ENCODE peak calls at places on chromosomes 11 and 22, in eight cellular contexts. R, V, T, W, J, M, S and E are unnamed samples.

GRCh38 chr11:3894128-3894731 is 38.8 kb downstream of the STIM1 start:
- DNase-seq in J (no peak), R (peak), V (no peak), T (no peak), M (no peak), S (no peak), W (no peak), E (no peak)

GRCh38 chr22:50084085-50084484 is 1.1 kb downstream of the MLC1 start:
- DNase-seq in R (no peak), M (no peak), S (no peak), T (no peak), W (no peak), J (no peak), V (no peak), E (no peak)

GRCh38 chr11:61331636-61332035 is 1.3 kb downstream of the DDB1 start:
- DNase-seq in R (no peak), T (no peak), J (no peak), V (no peak), S (no peak), W (no peak), M (no peak), E (no peak)

GRCh38 chr11:107385361-107385982 is 72.2 kb downstream of the CWF19L2 start:
- DNase-seq in J (no peak), V (no peak), M (no peak), W (no peak), R (no peak), S (no peak), T (no peak), E (no peak)

GRCh38 chr22:45273452-45274075 is 11.2 kb upstream of the UPK3A start:
- DNase-seq in R (no peak), S (no peak), W (no peak), T (no peak), M (no peak), V (no peak), J (no peak), E (no peak)

GRCh38 chr11:1382831-1383607 is 6.7 kb upstream of the BRSK2 start:
- DNase-seq in W (peak), V (peak), R (peak), J (peak), T (peak), S (peak), M (peak), E (no peak)

GRCh38 chr11:117827521-117828511 is 3.3 kb upstream of the FXYD2 start:
- DNase-seq in W (no peak), T (no peak), V (no peak), S (no peak), J (no peak), M (no peak), R (peak), E (no peak)

GRCh38 chr11:94623120-94623735 is 56.1 kb downstream of the PIWIL4 start:
- DNase-seq in S (peak), M (peak), W (peak), V (peak), J (peak), R (peak), T (peak), E (peak)

GRCh38 chr11:2940166-2940929 is 11.1 kb upstream of the PHLDA2 start:
- DNase-seq in J (no peak), T (no peak), V (no peak), M (no peak), W (peak), S (no peak), R (no peak), E (no peak)

GRCh38 chr11:35563413-35564245 is 38.2 kb upstream of the PAMR1 start:
- DNase-seq in V (no peak), T (no peak), S (no peak), W (no peak), R (no peak), J (peak), M (no peak), E (no peak)

GRCh38 chr11:68689737-68690625 is 5.6 kb downstream of the GAL start:
- DNase-seq in M (no peak), W (no peak), J (no peak), R (no peak), V (no peak), T (no peak), S (no peak), E (no peak)

GRCh38 chr11:5891216-5891800 is 1.7 kb upstream of the OR52E5 start:
- DNase-seq in T (no peak), M (no peak), R (no peak), V (no peak), W (no peak), S (no peak), J (peak), E (no peak)

GRCh38 chr11:91996526-91996925 is 228.1 kb upstream of the FAT3 start:
- DNase-seq in V (no peak), W (no peak), J (no peak), M (no peak), T (no peak), R (no peak), S (no peak), E (no peak)

GRCh38 chr11:25327656-25328055 is 830.8 kb downstream of the LUZP2 start:
- DNase-seq in V (no peak), M (no peak), J (no peak), S (no peak), T (no peak), W (no peak), R (no peak), E (no peak)

GRCh38 chr22:32644252-32645100 is 157.0 kb upstream of the TIMP3 start:
- DNase-seq in V (peak), S (no peak), M (no peak), T (no peak), W (peak), J (peak), R (peak), E (no peak)

GRCh38 chr22:36194971-36195370 is 6.6 kb downstream of the APOL4 start:
- DNase-seq in R (peak), V (peak), W (peak), J (peak), S (peak), M (peak), T (peak), E (no peak)

GRCh38 chr22:41478473-41478872 is 9.6 kb downstream of the ACO2 start:
- DNase-seq in W (no peak), M (no peak), T (no peak), V (no peak), S (no peak), J (no peak), R (no peak), E (no peak)

GRCh38 chr22:20116376-20116950 is 559 bp downstream of the RANBP1 start:
- DNase-seq in M (no peak), S (no peak), R (peak), V (no peak), T (no peak), W (no peak), J (no peak), E (no peak)

GRCh38 chr11:2805388-2806057 is 80.1 kb downstream of the CDKN1C start:
- DNase-seq in S (no peak), M (no peak), W (no peak), J (no peak), V (no peak), T (no peak), R (no peak), E (no peak)

GRCh38 chr11:69859275-69859934 is 40.2 kb upstream of the FGF3 start:
- DNase-seq in W (no peak), R (no peak), M (no peak), V (no peak), J (no peak), S (no peak), T (no peak), E (no peak)

GRCh38 chr22:49112176-49112575 is 715.5 kb downstream of the BRD1 start:
- DNase-seq in J (no peak), S (no peak), W (no peak), V (no peak), T (no peak), R (no peak), M (no peak), E (no peak)

GRCh38 chr11:14727215-14727614 is 83.6 kb downstream of the PDE3B start:
- DNase-seq in M (no peak), T (no peak), V (no peak), R (no peak), W (no peak), J (no peak), S (no peak), E (no peak)

GRCh38 chr11:63915961-63916836 is 765 bp downstream of the RCOR2 start:
- DNase-seq in T (peak), J (peak), M (no peak), S (peak), R (peak), V (no peak), W (no peak), E (no peak)

GRCh38 chr11:47143322-47143721 is 33.4 kb downstream of the ARFGAP2 start:
- DNase-seq in J (peak), M (peak), R (peak), V (peak), W (no peak), S (no peak), T (no peak), E (no peak)

GRCh38 chr22:49210606-49211005 is 617.1 kb downstream of the BRD1 start:
- DNase-seq in M (no peak), S (no peak), T (no peak), W (no peak), R (no peak), J (no peak), V (no peak), E (no peak)

GRCh38 chr11:48101044-48101733 is 115.4 kb upstream of the OR4B1 start:
- DNase-seq in T (no peak), R (no peak), V (no peak), W (no peak), M (no peak), J (no peak), S (no peak), E (no peak)

GRCh38 chr11:27216268-27217149 is 146.5 kb downstream of the CCDC34 start:
- DNase-seq in S (peak), V (no peak), T (no peak), W (no peak), M (no peak), J (peak), R (peak), E (no peak)

GRCh38 chr11:9664276-9665171 is 647 bp downstream of the SWAP70 start:
- DNase-seq in S (peak), J (peak), M (no peak), T (no peak), W (peak), V (peak), R (peak), E (peak)

GRCh38 chr22:31753634-31754471 is at the start of gene DEPDC5:
- DNase-seq in J (peak), V (peak), R (peak), S (peak), W (peak), M (peak), T (peak), E (peak)

GRCh38 chr11:36014906-36015305 is 71.0 kb downstream of the LDLRAD3 start:
- DNase-seq in M (no peak), J (no peak), R (no peak), T (no peak), S (no peak), W (no peak), V (no peak), E (no peak)

GRCh38 chr11:3014314-3014938 is 22.3 kb upstream of the NAP1L4 start:
- DNase-seq in T (no peak), W (peak), S (no peak), M (no peak), R (no peak), V (no peak), J (no peak), E (no peak)

GRCh38 chr11:109320595-109320994 is 101.4 kb upstream of the C11orf87 start:
- DNase-seq in S (no peak), T (no peak), M (no peak), R (no peak), V (no peak), J (no peak), W (no peak), E (no peak)

GRCh38 chr22:19966908-19967750 is 25.5 kb upstream of the TXNRD2 start:
- DNase-seq in R (no peak), W (no peak), J (no peak), S (no peak), M (no peak), T (no peak), V (no peak), E (no peak)

GRCh38 chr11:95359756-95360155 is 128.8 kb upstream of the SESN3 start:
- DNase-seq in R (no peak), M (no peak), V (no peak), S (no peak), W (no peak), T (no peak), J (no peak), E (no peak)

DNA sequence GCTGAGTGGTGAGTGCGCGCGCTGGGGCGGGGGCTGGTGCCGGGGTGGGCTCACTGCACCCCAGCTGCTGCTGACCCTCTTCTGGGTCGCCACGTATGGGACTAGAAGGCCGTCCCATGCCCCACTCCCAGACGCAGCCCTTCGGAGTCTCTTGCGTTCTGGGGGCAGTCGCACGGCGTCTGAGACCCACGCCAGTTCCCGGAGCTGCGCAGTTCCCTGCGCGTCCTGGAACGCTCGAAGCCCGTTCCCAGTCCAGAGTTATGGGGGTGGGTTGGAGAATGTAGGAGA is 345 bp downstream of the LAYN start:
- DNase-seq in T (no peak), M (no peak), W (no peak), S (no peak), J (no peak), V (no peak), R (no peak), E (no peak)
- H3K27ac ChIP-seq in T (peak), M (peak), W (no peak), S (no peak), J (peak), V (peak), R (peak), E (no peak)

GRCh38 chr22:26481694-26482093 is 1.9 kb downstream of the HPS4 start:
- DNase-seq in R (no peak), M (no peak), V (no peak), T (no peak), J (no peak), W (no peak), S (no peak), E (no peak)

GRCh38 chr22:26479792-26480610 is 3.6 kb downstream of the HPS4 start:
- DNase-seq in S (no peak), W (no peak), V (peak), R (no peak), J (no peak), T (no peak), M (no peak), E (no peak)

GRCh38 chr22:26482171-26482570 is 1.4 kb downstream of the HPS4 start:
- DNase-seq in S (no peak), M (no peak), T (no peak), J (no peak), W (no peak), R (no peak), V (no peak), E (no peak)

GRCh38 chr22:26480611-26480932 is 3.0 kb downstream of the HPS4 start:
- DNase-seq in J (no peak), R (no peak), T (no peak), W (no peak), M (no peak), V (no peak), S (no peak), E (no peak)

DNA sequence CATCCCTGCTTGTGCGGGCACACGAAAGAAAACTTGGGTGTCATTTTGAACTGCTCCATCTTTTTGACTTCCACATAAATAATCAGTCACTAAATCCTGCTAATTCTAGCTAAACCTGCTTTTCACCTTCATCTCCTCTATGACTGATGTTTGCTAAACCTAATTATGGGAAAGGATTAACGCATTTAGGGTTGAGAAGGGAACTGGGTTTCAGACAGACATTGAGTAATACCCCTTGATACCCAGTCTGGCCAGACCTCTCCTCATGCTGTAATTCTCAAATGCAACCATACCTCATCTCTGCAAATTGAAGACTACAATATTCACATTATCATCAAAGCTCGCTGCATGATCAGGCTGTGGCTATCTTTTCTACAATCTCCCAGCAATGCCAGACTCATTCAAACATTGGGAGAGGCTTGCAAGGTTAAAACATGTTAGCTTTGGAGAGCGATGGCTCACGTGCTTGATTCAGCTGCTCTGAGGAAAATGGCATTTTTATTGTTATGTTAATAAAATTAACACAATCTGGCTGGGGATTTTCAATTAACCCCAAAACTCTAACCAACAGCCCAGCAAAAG is 2.4 kb downstream of the HPS4 start:
- DNase-seq in M (no peak), W (no peak), V (no peak), R (no peak), S (no peak), J (no peak), T (no peak), E (no peak)
- H3K27ac ChIP-seq in M (no peak), W (no peak), V (peak), R (no peak), S (no peak), J (no peak), T (no peak), E (no peak)

GRCh38 chr11:120424185-120424969 is 87.2 kb upstream of the GRIK4 start:
- DNase-seq in S (no peak), W (no peak), R (no peak), M (no peak), T (no peak), J (no peak), V (no peak), E (no peak)
- H3K27ac ChIP-seq in S (no peak), W (no peak), R (no peak), M (no peak), T (no peak), J (no peak), V (no peak), E (no peak)

GRCh38 chr22:28711820-28712777 is 29.5 kb downstream of the CHEK2 start:
- DNase-seq in V (no peak), M (peak), T (no peak), R (no peak), J (peak), S (no peak), W (no peak), E (peak)

GRCh38 chr22:28706845-28707244 is 27.2 kb upstream of the TTC28 start:
- DNase-seq in T (no peak), M (no peak), R (no peak), S (no peak), J (no peak), V (no peak), W (no peak), E (no peak)

GRCh38 chr22:28710889-28711285 is 30.7 kb downstream of the CHEK2 start:
- DNase-seq in S (no peak), W (no peak), V (no peak), J (peak), T (no peak), R (no peak), M (no peak), E (no peak)

GRCh38 chr22:28711341-28711740 is 30.3 kb downstream of the CHEK2 start:
- DNase-seq in T (no peak), J (no peak), S (no peak), W (no peak), R (no peak), V (no peak), M (no peak), E (no peak)

GRCh38 chr22:28710112-28710888 is 30.7 kb upstream of the TTC28 start:
- DNase-seq in W (no peak), T (no peak), J (peak), S (no peak), R (no peak), M (peak), V (no peak), E (peak)
- H3K27ac ChIP-seq in W (no peak), T (no peak), J (peak), S (no peak), R (peak), M (peak), V (no peak), E (peak)